ENCODE peak calls at places on chromosome 15, in six cellular contexts. Q is Panc1, I is glutamatergic neuron, K is fibroblast of the aortic adventitia, V is activated B cell treated with CpG ODN at 0.5 μM for 24 hours, Y is fibroblast of pulmonary artery. T is an unnamed sample.

GRCh38 chr15:98745650-98746374 is 97.5 kb downstream of the IGF1R start:
- DNase-seq in Q (no peak), Y (no peak), I (no peak), V (no peak), K (no peak), T (peak; percentile 19)

GRCh38 chr15:87711011-87711410 is 545.5 kb downstream of the NTRK3 start:
- DNase-seq in V (no peak), I (no peak), Q (no peak), Y (peak; percentile 20), K (peak; percentile 78), T (no peak)

GRCh38 chr15:68389041-68389930 is 42.7 kb downstream of the ITGA11 start:
- DNase-seq in Q (no peak), K (no peak), I (no peak), Y (no peak), V (peak; percentile 4), T (no peak)

GRCh38 chr15:40358492-40359353 is 704 bp downstream of the DISP2 start:
- DNase-seq in Y (no peak), K (no peak), Q (no peak), I (peak; percentile 76), V (no peak), T (no peak)

GRCh38 chr15:89363133-89363532 is 28.5 kb upstream of the POLG start:
- DNase-seq in Q (no peak), K (no peak), V (no peak), Y (no peak), I (no peak), T (no peak)

GRCh38 chr15:51312132-51312531 is 26.3 kb downstream of the CYP19A1 start:
- DNase-seq in I (no peak), K (peak; percentile 60), Y (peak; percentile 57), V (no peak), Q (no peak), T (no peak)

GRCh38 chr15:63941698-63942465 is 104.4 kb downstream of the DAPK2 start:
- DNase-seq in V (no peak), I (no peak), K (no peak), Y (no peak), Q (no peak), T (no peak)

GRCh38 chr15:92899910-92900711 is at the start of gene CHD2:
- DNase-seq in Q (peak; percentile 80), V (peak; percentile 66), K (peak; percentile 81), Y (peak; percentile 87), I (peak; percentile 71), T (peak; percentile 72)

GRCh38 chr15:100663550-100664335 is 61.4 kb downstream of the ASB7 start:
- DNase-seq in V (no peak), Y (peak; percentile 48), Q (no peak), I (no peak), K (peak; percentile 72), T (no peak)

GRCh38 chr15:69380100-69380725 is 33.9 kb upstream of the KIF23 start:
- DNase-seq in K (peak; percentile 16), Q (no peak), Y (peak; percentile 29), I (no peak), V (no peak), T (no peak)

GRCh38 chr15:63856711-63857458 is 23.1 kb upstream of the HERC1 start:
- DNase-seq in Q (no peak), Y (peak; percentile 73), I (no peak), K (peak; percentile 61), V (no peak), T (peak; percentile 90)

GRCh38 chr15:70783610-70784021 is 20.3 kb upstream of the UACA start:
- DNase-seq in Q (no peak), K (peak; percentile 65), Y (peak; percentile 69), I (no peak), V (no peak), T (peak; percentile 65)

GRCh38 chr15:20358066-20358780 is 183.4 kb downstream of the GOLGA6L6 start:
- DNase-seq in Q (no peak), I (no peak), K (no peak), V (peak; percentile 16), Y (no peak), T (no peak)

GRCh38 chr15:93029613-93030429 is 59.2 kb downstream of the RGMA start:
- DNase-seq in V (no peak), Y (peak; percentile 29), Q (no peak), I (peak; percentile 22), K (peak; percentile 51), T (no peak)

GRCh38 chr15:63063164-63063756 is 20.7 kb downstream of the TPM1 start:
- DNase-seq in V (no peak), Y (no peak), I (no peak), Q (no peak), K (no peak), T (no peak)

GRCh38 chr15:55564347-55565145 is 23.6 kb downstream of the PYGO1 start:
- DNase-seq in K (no peak), V (no peak), Q (no peak), Y (no peak), I (no peak), T (no peak)

GRCh38 chr15:100958326-100959065 is 39.3 kb downstream of the LRRK1 start:
- DNase-seq in Y (peak; percentile 43), V (no peak), Q (peak; percentile 42), K (peak; percentile 72), I (no peak), T (peak; percentile 73)

GRCh38 chr15:31869640-31870335 is 160.5 kb upstream of the CHRNA7 start:
- DNase-seq in K (peak; percentile 2), Y (no peak), Q (no peak), I (peak; percentile 43), V (no peak), T (no peak)

GRCh38 chr15:45094358-45094730 is 19.6 kb downstream of the DUOX2 start:
- DNase-seq in Q (no peak), Y (no peak), K (no peak), V (no peak), I (no peak), T (no peak)

GRCh38 chr15:41584636-41585139 is 25.7 kb downstream of the TYRO3 start:
- DNase-seq in K (peak; percentile 6), Q (no peak), V (no peak), Y (no peak), I (no peak), T (no peak)

GRCh38 chr15:71152542-71152941 is 37.3 kb downstream of the THSD4 start:
- DNase-seq in I (no peak), K (no peak), Q (no peak), Y (no peak), V (no peak), T (no peak)

GRCh38 chr15:70488002-70488605 is 275.3 kb downstream of the UACA start:
- DNase-seq in Y (peak; percentile 80), Q (no peak), I (peak; percentile 82), V (peak; percentile 68), K (peak; percentile 84), T (peak; percentile 54)

GRCh38 chr15:55327392-55327791 is 8.4 kb downstream of the PIGB start:
- DNase-seq in I (no peak), Q (no peak), V (no peak), K (no peak), Y (no peak), T (no peak)

GRCh38 chr15:78209646-78210348 is 24.6 kb downstream of the ACSBG1 start:
- DNase-seq in Y (no peak), I (no peak), V (no peak), K (peak; percentile 27), Q (no peak), T (no peak)

GRCh38 chr15:66232267-66232625 is 21.3 kb downstream of the MEGF11 start:
- DNase-seq in I (peak; percentile 56), Y (no peak), K (no peak), V (no peak), Q (no peak), T (no peak)

GRCh38 chr15:33623010-33623409 is 312.2 kb downstream of the RYR3 start:
- DNase-seq in I (no peak), Y (no peak), V (no peak), Q (no peak), K (no peak), T (no peak)
- TF ChIP-seq CTCF in I (no peak), Y (no peak), V (no peak), Q (no peak), K (no peak), T (peak; percentile 15)

DNA sequence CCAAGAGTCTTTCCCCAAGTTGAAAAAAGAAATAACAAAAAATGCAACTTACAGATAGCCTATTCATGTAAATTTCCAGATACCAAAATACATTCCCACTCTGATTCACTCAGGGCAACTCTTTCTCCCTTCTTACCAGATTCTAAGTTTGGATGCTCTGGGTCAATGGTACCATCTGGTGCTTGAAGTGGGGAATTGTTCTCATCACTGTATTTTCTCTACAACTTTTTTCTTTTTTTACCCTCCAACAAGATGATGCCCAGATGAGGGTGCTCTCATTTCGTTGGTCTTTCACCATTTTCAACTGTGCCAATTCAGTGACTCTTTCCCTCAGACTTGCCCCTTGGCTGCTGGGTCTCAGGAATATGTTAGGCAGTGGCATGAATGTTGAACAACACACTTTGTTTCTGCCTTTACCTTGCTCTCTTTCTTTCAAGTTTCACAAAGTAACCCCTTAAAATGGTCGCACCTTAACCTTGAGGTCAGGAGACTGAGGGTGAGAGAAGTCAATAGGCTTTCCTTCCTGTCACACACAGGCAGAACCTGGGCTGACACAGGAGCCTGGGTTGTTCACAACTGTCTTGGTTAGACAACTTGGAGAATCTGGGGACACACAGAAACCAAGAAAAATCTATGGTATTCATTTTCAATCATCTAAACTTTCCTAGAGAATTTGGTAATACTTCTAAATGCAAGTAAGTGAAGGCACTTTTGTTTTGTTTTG is 330.7 kb upstream of the SLCO3A1 start:
- DNase-seq in Y (peak; percentile 41), I (no peak), Q (no peak), V (no peak), K (peak; percentile 86), T (peak; percentile 56)
- TF ChIP-seq CTCF in Y (peak; percentile 31), I (no peak), Q (peak; percentile 4), V (no peak), K (peak; percentile 72), T (peak; percentile 78)

GRCh38 chr15:76961277-76962010 is 29.9 kb downstream of the RCN2 start:
- DNase-seq in I (no peak), Q (no peak), Y (no peak), V (no peak), K (no peak), T (no peak)
- TF ChIP-seq CTCF in I (no peak), Q (peak; percentile 5), Y (no peak), V (no peak), K (no peak), T (no peak)

DNA sequence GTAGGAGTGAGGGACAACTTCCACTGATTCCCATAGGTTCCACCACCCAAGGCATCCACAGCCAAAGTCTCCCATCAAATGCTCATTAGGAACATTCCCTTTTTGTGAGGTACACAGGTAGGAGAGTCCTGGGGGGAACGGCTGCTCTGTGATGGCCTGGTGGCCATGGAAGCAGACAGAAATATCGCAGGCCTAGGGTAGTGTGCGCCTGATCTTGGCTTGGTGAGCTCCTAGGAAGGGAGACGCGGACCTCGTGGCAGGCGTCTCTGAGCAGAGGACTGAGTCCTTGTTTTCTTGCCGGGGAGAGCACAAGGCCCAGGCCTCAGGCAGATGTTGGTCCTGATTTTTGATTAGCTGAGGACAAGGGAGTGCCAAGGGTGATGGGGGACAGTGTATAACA is 99.5 kb downstream of the SNRPN start:
- DNase-seq in V (no peak), Y (no peak), I (no peak), K (no peak), Q (no peak), T (no peak)
- TF ChIP-seq CTCF in V (no peak), Y (no peak), I (no peak), K (no peak), Q (no peak), T (no peak)

GRCh38 chr15:73712107-73712506 is 27.9 kb downstream of the CD276 start:
- DNase-seq in Q (no peak), K (no peak), Y (no peak), V (no peak), I (no peak), T (no peak)
- TF ChIP-seq CTCF in Q (no peak), K (peak; percentile 3), Y (peak; percentile 9), V (no peak), I (no peak), T (peak; percentile 50)

T was measured in HFFc6.